ENCODE peak calls at places on chromosomes 7 and 10, in seven cellular contexts. A, X, B, O, V, J and Y are unnamed samples.

GRCh38 chr10:89454561-89455347 is 40.4 kb downstream of the IFIT5 start:
- DNase-seq in A (peak; percentile 22), X (no peak), B (no peak), O (no peak), V (no peak), J (no peak), Y (no peak)

GRCh38 chr10:96833220-96834001 is 1.3 kb downstream of the LCOR start:
- DNase-seq in A (peak; percentile 23), X (peak; percentile 53), B (peak; percentile 45), O (peak; percentile 41), V (peak; percentile 10), J (no peak), Y (peak; percentile 71)

GRCh38 chr10:45422862-45423659 is 49.0 kb downstream of the ALOX5 start:
- DNase-seq in A (no peak), X (no peak), B (no peak), O (no peak), V (no peak), J (no peak), Y (no peak)

GRCh38 chr7:152601305-152601798 is 74.6 kb downstream of the XRCC2 start:
- DNase-seq in A (no peak), X (no peak), B (no peak), O (no peak), V (no peak), J (no peak), Y (no peak)

GRCh38 chr10:43377393-43377883 is 6.0 kb downstream of the FXYD4 start:
- DNase-seq in A (no peak), X (no peak), B (no peak), O (peak; percentile 87), V (peak; percentile 66), J (no peak), Y (no peak)

GRCh38 chr10:130611239-130611638 is 475.0 kb downstream of the GLRX3 start:
- DNase-seq in A (no peak), X (no peak), B (no peak), O (no peak), V (no peak), J (no peak), Y (no peak)

GRCh38 chr7:125773113-125773800 is 843.6 kb upstream of the POT1 start:
- DNase-seq in A (no peak), X (no peak), B (no peak), O (peak; percentile 67), V (no peak), J (no peak), Y (no peak)

GRCh38 chr7:1459930-1460756 is 873 bp upstream of the MICALL2 start:
- DNase-seq in A (no peak), X (no peak), B (no peak), O (peak; percentile 51), V (peak; percentile 27), J (peak; percentile 29), Y (no peak)

GRCh38 chr10:79084012-79084971 is 15.5 kb downstream of the ZMIZ1 start:
- DNase-seq in A (peak; percentile 83), X (peak; percentile 93), B (peak; percentile 74), O (no peak), V (peak; percentile 91), J (peak; percentile 55), Y (no peak)

GRCh38 chr7:5462216-5462615 is 38.6 kb upstream of the TNRC18 start:
- DNase-seq in A (no peak), X (no peak), B (no peak), O (no peak), V (no peak), J (no peak), Y (no peak)

GRCh38 chr10:12873172-12873571 is 128.3 kb downstream of the CCDC3 start:
- DNase-seq in A (no peak), X (no peak), B (no peak), O (no peak), V (no peak), J (no peak), Y (no peak)

GRCh38 chr7:132276986-132277716 is 299.1 kb downstream of the PLXNA4 start:
- DNase-seq in A (peak; percentile 1), X (no peak), B (peak; percentile 17), O (no peak), V (no peak), J (no peak), Y (no peak)

GRCh38 chr10:116385994-116386809 is 41.4 kb upstream of the PNLIPRP3 start:
- DNase-seq in A (peak; percentile 26), X (no peak), B (peak; percentile 8), O (no peak), V (peak; percentile 5), J (peak; percentile 34), Y (no peak)

GRCh38 chr7:141663081-141663510 is 38.9 kb downstream of the DENND11 start:
- DNase-seq in A (no peak), X (peak; percentile 75), B (no peak), O (no peak), V (peak; percentile 76), J (no peak), Y (no peak)

GRCh38 chr10:96548589-96548988 is 34.9 kb upstream of the TLL2 start:
- DNase-seq in A (no peak), X (no peak), B (no peak), O (no peak), V (no peak), J (no peak), Y (no peak)

GRCh38 chr7:6446977-6447588 is 671 bp downstream of the DAGLB start:
- DNase-seq in A (peak; percentile 87), X (peak; percentile 91), B (peak; percentile 77), O (peak; percentile 73), V (peak; percentile 88), J (peak; percentile 49), Y (no peak)

GRCh38 chr10:73771722-73772279 is 10.0 kb upstream of the CHCHD1 start:
- DNase-seq in A (peak; percentile 73), X (peak; percentile 88), B (no peak), O (peak; percentile 62), V (peak; percentile 88), J (peak; percentile 76), Y (no peak)

GRCh38 chr7:35630573-35630972 is 64.4 kb downstream of the HERPUD2 start:
- DNase-seq in A (peak; percentile 61), X (no peak), B (peak; percentile 39), O (no peak), V (no peak), J (no peak), Y (no peak)

GRCh38 chr10:110285501-110285900 is 19.2 kb downstream of the SMNDC1 start:
- DNase-seq in A (no peak), X (no peak), B (no peak), O (no peak), V (no peak), J (no peak), Y (no peak)

GRCh38 chr7:74380720-74381119 is 73.0 kb upstream of the GTF2IRD1 start:
- DNase-seq in A (no peak), X (no peak), B (no peak), O (no peak), V (no peak), J (no peak), Y (no peak)

DNA sequence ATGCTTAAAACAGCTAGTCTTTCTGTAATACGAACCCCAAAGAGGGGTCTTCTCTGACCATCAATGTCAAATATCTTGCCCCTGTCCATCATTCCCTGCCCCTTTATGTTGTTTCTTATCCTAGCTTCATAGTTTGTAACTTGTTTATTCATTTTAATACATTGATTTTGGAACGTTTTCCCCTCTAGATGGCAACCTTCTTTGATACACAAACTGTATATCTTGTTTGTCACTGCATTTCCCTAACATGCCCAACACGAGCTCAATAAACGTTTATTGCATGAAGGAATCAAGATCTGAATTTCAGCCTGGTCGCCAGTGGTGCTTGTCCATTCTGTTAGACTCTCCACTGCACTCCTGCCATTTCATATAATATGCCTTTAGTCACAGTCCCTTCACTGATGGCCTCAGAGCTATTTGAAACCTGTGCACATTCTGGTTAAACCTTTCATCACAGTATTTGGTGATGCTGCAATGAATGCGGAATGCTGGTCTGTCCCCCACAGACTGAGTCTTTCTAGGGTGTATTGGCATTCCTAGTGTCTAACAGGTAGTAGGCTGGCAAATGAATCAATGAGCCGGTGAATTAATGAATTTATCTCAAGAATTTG is 55.0 kb upstream of the FRMD4A start:
- DNase-seq in A (peak; percentile 20), X (no peak), B (no peak), O (no peak), V (no peak), J (no peak), Y (no peak)
- TF ChIP-seq CTCF in A (no peak), X (no peak), B (peak; percentile 25), O (no peak), V (no peak), J (peak; percentile 23), Y (no peak)

GRCh38 chr7:121961491-121961890 is 88.5 kb downstream of the PTPRZ1 start:
- DNase-seq in A (no peak), X (no peak), B (no peak), O (no peak), V (no peak), J (no peak), Y (no peak)

GRCh38 chr7:121966538-121967332 is 93.8 kb downstream of the PTPRZ1 start:
- DNase-seq in A (no peak), X (no peak), B (no peak), O (no peak), V (no peak), J (no peak), Y (no peak)

DNA sequence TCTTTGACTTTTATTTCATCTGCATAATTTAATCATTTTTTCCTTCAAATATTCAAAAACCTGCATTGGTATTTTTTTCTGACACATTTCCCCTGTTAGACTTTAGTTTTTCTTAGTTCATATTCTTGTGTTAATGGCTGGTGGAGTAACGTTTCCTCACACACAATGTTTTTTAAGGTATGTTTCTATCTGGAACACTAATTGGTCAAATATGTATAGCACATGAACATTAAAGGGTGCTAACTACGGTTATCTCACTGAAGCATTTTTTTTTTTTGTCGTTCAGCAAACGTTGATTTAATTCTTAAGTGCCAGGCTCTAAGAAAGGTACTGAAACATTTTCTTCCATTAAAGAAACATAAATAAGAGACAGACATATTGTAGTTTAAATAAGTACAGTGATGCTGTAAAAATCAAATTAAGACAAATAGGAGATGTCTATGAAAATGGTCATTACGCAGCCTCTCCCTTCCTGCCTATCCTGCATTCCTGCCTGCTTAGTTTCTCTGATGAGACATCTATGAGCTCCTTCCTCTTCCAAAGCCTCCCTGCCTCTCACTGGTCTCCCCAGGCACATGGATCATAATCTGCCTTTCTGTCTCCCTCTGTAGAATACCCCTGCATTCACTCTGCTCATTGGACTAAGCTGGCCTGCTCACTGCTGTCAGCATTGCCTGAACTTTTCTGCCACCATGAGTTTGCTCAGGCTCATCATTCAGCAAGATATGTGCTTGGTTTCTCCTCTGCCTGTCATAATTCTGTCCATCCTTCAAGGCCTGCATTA is 87.9 kb downstream of the PTPRZ1 start:
- DNase-seq in A (peak; percentile 87), X (no peak), B (peak; percentile 87), O (peak; percentile 34), V (no peak), J (no peak), Y (no peak)
- TF ChIP-seq CTCF in A (no peak), X (no peak), B (peak; percentile 14), O (no peak), V (no peak), J (no peak), Y (no peak)

GRCh38 chr10:48885376-48885775 is 54.3 kb downstream of the LRRC18 start:
- DNase-seq in A (no peak), X (no peak), B (no peak), O (no peak), V (peak; percentile 24), J (peak; percentile 30), Y (no peak)
- TF ChIP-seq CTCF in A (peak; percentile 15), X (peak; percentile 25), B (no peak), O (peak; percentile 64), V (no peak), J (no peak), Y (peak; percentile 68)

DNA sequence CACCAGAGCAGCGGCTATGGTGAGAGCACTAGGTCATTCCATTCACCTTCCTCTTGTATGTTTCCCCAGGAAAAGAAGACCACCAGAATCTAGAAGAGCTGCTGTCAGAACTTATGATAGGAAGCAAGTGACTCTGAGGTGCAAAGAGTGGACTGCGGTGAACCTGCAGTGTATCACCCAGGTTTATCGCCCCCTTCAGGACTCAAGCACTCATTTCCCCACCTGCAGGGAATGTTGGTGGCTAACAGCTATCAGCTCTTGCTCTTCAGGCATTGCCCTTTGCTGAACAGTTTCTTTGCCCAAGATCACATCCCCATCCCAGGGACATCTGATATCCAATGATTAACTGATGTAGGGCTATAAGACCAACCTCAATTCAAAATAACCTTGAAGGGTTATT is 66.3 kb upstream of the IL6 start:
- DNase-seq in A (no peak), X (no peak), B (no peak), O (peak; percentile 59), V (no peak), J (no peak), Y (no peak)
- TF ChIP-seq CTCF in A (no peak), X (no peak), B (no peak), O (peak; percentile 74), V (peak; percentile 38), J (peak; percentile 10), Y (peak; percentile 32)